ENCODE peak calls at places on chromosomes 6 and 20, in four cellular contexts. G is activated gamma-delta T cell treated with Interleukin-2 at 50 U/mL for 16 hours; S is lower leg skin; W is activated effector memory CD4-positive, alpha-beta T cell treated with Interleukin-2 at 50 U/mL for 16 hours. Z is an unnamed sample.

GRCh38 chr6:142886431-142887170 is 58.4 kb downstream of the HIVEP2 start:
- DNase-seq in W (no peak), S (no peak), G (no peak), Z (no peak)

GRCh38 chr6:9851541-9852380 is 563.1 kb downstream of the TFAP2A start:
- DNase-seq in W (no peak), S (no peak), G (no peak), Z (no peak)

GRCh38 chr20:33336375-33336774 is 53.4 kb downstream of the BPIFB1 start:
- DNase-seq in S (no peak), G (no peak), W (no peak), Z (no peak)

GRCh38 chr6:121135425-121135824 is 198.9 kb downstream of the TBC1D32 start:
- DNase-seq in S (no peak), W (no peak), G (no peak), Z (no peak)

GRCh38 chr6:168089186-168090063 is 10.4 kb upstream of the FRMD1 start:
- DNase-seq in G (no peak), S (no peak), W (no peak), Z (no peak)

GRCh38 chr20:25437153-25437581 is 29.7 kb downstream of the GINS1 start:
- DNase-seq in G (no peak), W (no peak), S (no peak), Z (no peak)

GRCh38 chr6:69719602-69720193 is 77.1 kb downstream of the LMBRD1 start:
- DNase-seq in S (no peak), G (no peak), W (no peak), Z (no peak)

GRCh38 chr6:42338573-42339218 is 113.0 kb downstream of the TRERF1 start:
- DNase-seq in S (no peak), G (no peak), W (no peak), Z (no peak)

GRCh38 chr20:37071481-37071911 is 24.3 kb downstream of the RBL1 start:
- DNase-seq in W (peak), G (peak), S (peak), Z (no peak)

GRCh38 chr20:17298169-17298568 is 71.3 kb downstream of the PCSK2 start:
- DNase-seq in G (no peak), W (no peak), S (no peak), Z (no peak)

GRCh38 chr6:14001329-14002012 is 76.7 kb downstream of the RNF182 start:
- DNase-seq in G (no peak), S (no peak), W (no peak), Z (no peak)

GRCh38 chr6:167579786-167580370 is 246.8 kb upstream of the AFDN start:
- DNase-seq in W (no peak), S (no peak), G (no peak), Z (no peak)

GRCh38 chr6:11229267-11230043 is 3.0 kb downstream of the NEDD9 start:
- DNase-seq in W (no peak), S (no peak), G (no peak), Z (no peak)